ENCODE peak calls at places on chromosomes 6 and 20, in four cellular contexts. H is ureter, C is WERI-Rb-1, G is Right ventricle myocardium inferior. L is an unnamed sample.

GRCh38 chr6:168097221-168097620 is 18.2 kb upstream of the FRMD1 start:
- DNase-seq in H (no peak), C (no peak), G (peak; percentile 55), L (no peak)

GRCh38 chr20:39800548-39800947 is 838.4 kb downstream of the DHX35 start:
- DNase-seq in G (no peak), H (peak; percentile 62), C (no peak), L (peak; percentile 36)

GRCh38 chr20:1734269-1734858 is 76.8 kb upstream of the SIRPG start:
- DNase-seq in C (no peak), H (no peak), G (no peak), L (no peak)

GRCh38 chr6:107106165-107106564 is 9.2 kb downstream of the BEND3 start:
- DNase-seq in G (no peak), H (no peak), C (no peak), L (no peak)

GRCh38 chr20:17790308-17790707 is 90.5 kb downstream of the BANF2 start:
- DNase-seq in C (no peak), G (no peak), H (no peak), L (no peak)

GRCh38 chr6:71289039-71289801 is 609 bp downstream of the OGFRL1 start:
- DNase-seq in C (no peak), G (peak; percentile 75), H (peak; percentile 50), L (no peak)

GRCh38 chr6:166308769-166309589 is 787 bp upstream of the PRR18 start:
- DNase-seq in G (no peak), C (peak; percentile 55), H (no peak), L (no peak)

GRCh38 chr6:15285682-15286294 is 39.9 kb downstream of the JARID2 start:
- DNase-seq in G (no peak), C (no peak), H (no peak), L (no peak)

GRCh38 chr6:45613678-45614077 is 235.9 kb upstream of the SUPT3H start:
- DNase-seq in H (peak; percentile 67), C (no peak), G (no peak), L (no peak)

GRCh38 chr20:61042501-61043385 is 209.3 kb upstream of the CDH4 start:
- DNase-seq in H (no peak), G (no peak), C (no peak), L (no peak)

GRCh38 chr20:13221313-13221672 is 219 bp downstream of the ISM1 start:
- DNase-seq in C (no peak), G (no peak), H (no peak), L (no peak)

GRCh38 chr6:167676000-167676665 is 150.6 kb upstream of the AFDN start:
- DNase-seq in G (no peak), C (no peak), H (no peak), L (no peak)

GRCh38 chr20:35615667-35616464 is at the start of gene SPAG4:
- DNase-seq in G (peak; percentile 99), H (peak; percentile 100), C (peak; percentile 97), L (peak; percentile 99)

GRCh38 chr6:44969446-44970175 is 358.5 kb upstream of the RUNX2 start:
- DNase-seq in G (no peak), C (no peak), H (no peak), L (no peak)

GRCh38 chr6:168649209-168649608 is 208.2 kb downstream of the SMOC2 start:
- DNase-seq in C (no peak), H (no peak), G (no peak), L (no peak)

GRCh38 chr6:131954775-131955107 is 3.6 kb upstream of the CCN2 start:
- DNase-seq in H (peak; percentile 64), G (no peak), C (no peak), L (peak; percentile 21)

GRCh38 chr6:150891886-150892485 is 26.5 kb downstream of the MTHFD1L start:
- DNase-seq in C (peak; percentile 67), H (peak; percentile 78), G (no peak), L (peak; percentile 53)

GRCh38 chr20:48831702-48832422 is 4.1 kb upstream of the PREX1 start:
- DNase-seq in C (peak; percentile 47), H (peak; percentile 58), G (no peak), L (peak; percentile 73)

GRCh38 chr20:16675165-16675564 is 54.7 kb upstream of the SNRPB2 start:
- DNase-seq in G (no peak), C (no peak), H (no peak), L (no peak)

GRCh38 chr6:31114540-31114876 is at the start of gene PSORS1C1:
- DNase-seq in G (peak; percentile 92), C (no peak), H (peak; percentile 69), L (peak; percentile 72)

GRCh38 chr6:7311920-7312615 is 931 bp downstream of the SSR1 start:
- DNase-seq in G (no peak), C (no peak), H (no peak), L (no peak)

GRCh38 chr6:56730663-56731529 is 88.2 kb upstream of the DST start:
- DNase-seq in H (no peak), C (no peak), G (no peak), L (peak; percentile 18)

GRCh38 chr6:169831450-169832246 is 80.2 kb downstream of the ERMARD start:
- DNase-seq in H (peak; percentile 78), C (peak; percentile 79), G (peak; percentile 88), L (no peak)

GRCh38 chr20:52972190-52972937 is at the start of gene TSHZ2:
- DNase-seq in G (peak; percentile 69), H (peak; percentile 56), C (peak; percentile 32), L (peak; percentile 54)

GRCh38 chr6:106117579-106117978 is 31.4 kb downstream of the PRDM1 start:
- DNase-seq in H (no peak), G (no peak), C (no peak), L (no peak)